ENCODE peak calls at places on chromosomes 1 and 21, in five cellular contexts. C is GM12878, G is K562, R is H1, V is HepG2. S is an unnamed sample.

GRCh38 chr1:111513410-111514020 is 10.1 kb upstream of the ADORA3 start:
- DNase-seq in C (no peak), G (no peak), R (no peak), V (peak; percentile 39), S (no peak)

GRCh38 chr21:45091540-45092322 is 17.4 kb downstream of the ADARB1 start:
- DNase-seq in C (no peak), G (no peak), R (no peak), V (no peak), S (no peak)

GRCh38 chr1:214422137-214422671 is 129.2 kb downstream of the PTPN14 start:
- DNase-seq in C (no peak), G (no peak), R (no peak), V (no peak), S (no peak)

GRCh38 chr1:207762622-207763021 is 10.8 kb downstream of the CD46 start:
- DNase-seq in C (no peak), G (no peak), R (no peak), V (no peak), S (no peak)

GRCh38 chr1:39574646-39575045 is 1.9 kb downstream of the PABPC4 start:
- DNase-seq in C (no peak), G (peak; percentile 17), R (no peak), V (peak; percentile 18), S (no peak)

GRCh38 chr1:1629430-1630190 is 2.4 kb upstream of the MMP23B start:
- DNase-seq in C (no peak), G (peak; percentile 21), R (peak; percentile 76), V (no peak), S (peak; percentile 72)

GRCh38 chr21:42850866-42851391 is 28.4 kb downstream of the WDR4 start:
- DNase-seq in C (no peak), G (peak; percentile 75), R (peak; percentile 91), V (no peak), S (peak; percentile 84)

GRCh38 chr1:54850737-54851136 is 36.3 kb downstream of the DHCR24 start:
- DNase-seq in C (no peak), G (no peak), R (no peak), V (no peak), S (no peak)

GRCh38 chr1:59290173-59290954 is 6.5 kb upstream of the FGGY start:
- DNase-seq in C (no peak), G (peak; percentile 30), R (peak; percentile 58), V (peak; percentile 56), S (peak; percentile 78)
- TF ChIP-seq CREB1 in C (no peak), G (no peak), R (peak; percentile 39), V (no peak), S (no peak)

DNA sequence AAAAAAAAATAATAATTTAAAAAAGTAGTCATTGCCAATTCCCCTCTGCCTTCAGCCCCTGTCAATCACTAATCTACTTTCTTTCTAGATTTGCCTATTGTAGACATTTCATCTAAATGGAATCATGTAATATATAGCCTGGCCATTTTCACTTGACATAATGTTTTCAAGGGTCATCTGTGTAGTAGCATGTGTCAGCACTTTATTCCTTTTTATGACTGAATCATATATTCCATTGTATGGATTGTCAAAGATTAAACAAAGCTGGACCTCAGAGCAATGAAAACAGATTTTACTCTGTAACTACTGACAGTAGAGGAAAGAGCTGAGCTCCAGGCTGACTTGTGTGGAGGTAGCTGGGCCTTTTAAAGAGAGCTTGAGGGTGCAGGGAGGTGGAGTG is 15.9 kb downstream of the VPS13D start:
- DNase-seq in C (no peak), G (no peak), R (no peak), V (no peak), S (no peak)
- H2AFZ ChIP-seq in C (no peak overlapping the region), G (no peak overlapping the region), R (no peak overlapping the region), V (no peak overlapping the region), S (no peak overlapping the region)

GRCh38 chr1:100351095-100351884 is 1.0 kb upstream of the CDC14A start:
- DNase-seq in C (peak; percentile 82), G (peak; percentile 72), R (peak; percentile 93), V (peak; percentile 93), S (peak; percentile 98)
- TF ChIP-seq EZH2 in C (no peak), G (no peak), R (no peak), V (no peak), S (no peak)

GRCh38 chr1:47804127-47804526 is 193.1 kb downstream of the TRABD2B start:
- DNase-seq in C (no peak), G (no peak), R (no peak), V (no peak), S (no peak)
- TF ChIP-seq CREB1 in C (no peak), G (no peak), R (no peak), V (no peak), S (no peak)

DNA sequence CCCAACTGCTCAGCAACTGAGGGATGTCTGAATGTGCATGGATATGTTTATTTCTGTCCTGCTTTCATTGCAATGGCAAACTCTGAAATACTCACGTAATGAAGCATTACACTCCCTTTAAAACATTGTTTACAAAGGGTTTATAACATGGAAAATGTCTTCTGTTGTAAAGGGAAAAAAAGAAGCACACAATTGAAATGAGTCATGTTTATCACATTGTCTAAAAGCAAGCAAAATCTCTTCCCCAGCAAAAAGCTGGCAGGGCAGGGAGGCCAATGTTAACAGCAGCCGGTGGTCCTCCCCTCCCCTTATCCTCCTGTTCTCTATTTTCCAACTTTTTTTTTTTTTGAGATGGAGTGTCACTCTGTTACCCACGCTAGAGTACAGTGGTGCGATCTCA is 3.9 kb upstream of the EFNA1 start:
- DNase-seq in C (no peak), G (no peak), R (no peak), V (no peak), S (no peak)
- H2AFZ ChIP-seq in C (no peak overlapping the region), G (no peak overlapping the region), R (no peak overlapping the region), V (no peak overlapping the region), S (no peak overlapping the region)

GRCh38 chr1:118982816-118983557 is 5.2 kb downstream of the TBX15 start:
- DNase-seq in C (no peak), G (no peak), R (peak; percentile 64), V (no peak), S (peak; percentile 54)

GRCh38 chr1:118984990-118985608 is 3.0 kb downstream of the TBX15 start:
- DNase-seq in C (no peak), G (no peak), R (no peak), V (no peak), S (peak; percentile 40)

GRCh38 chr1:118983558-118984021 is 4.6 kb downstream of the TBX15 start:
- DNase-seq in C (no peak), G (no peak), R (peak; percentile 67), V (no peak), S (peak; percentile 57)

GRCh38 chr1:118985611-118986290 is 2.4 kb downstream of the TBX15 start:
- DNase-seq in C (no peak), G (no peak), R (no peak), V (no peak), S (peak; percentile 43)

DNA sequence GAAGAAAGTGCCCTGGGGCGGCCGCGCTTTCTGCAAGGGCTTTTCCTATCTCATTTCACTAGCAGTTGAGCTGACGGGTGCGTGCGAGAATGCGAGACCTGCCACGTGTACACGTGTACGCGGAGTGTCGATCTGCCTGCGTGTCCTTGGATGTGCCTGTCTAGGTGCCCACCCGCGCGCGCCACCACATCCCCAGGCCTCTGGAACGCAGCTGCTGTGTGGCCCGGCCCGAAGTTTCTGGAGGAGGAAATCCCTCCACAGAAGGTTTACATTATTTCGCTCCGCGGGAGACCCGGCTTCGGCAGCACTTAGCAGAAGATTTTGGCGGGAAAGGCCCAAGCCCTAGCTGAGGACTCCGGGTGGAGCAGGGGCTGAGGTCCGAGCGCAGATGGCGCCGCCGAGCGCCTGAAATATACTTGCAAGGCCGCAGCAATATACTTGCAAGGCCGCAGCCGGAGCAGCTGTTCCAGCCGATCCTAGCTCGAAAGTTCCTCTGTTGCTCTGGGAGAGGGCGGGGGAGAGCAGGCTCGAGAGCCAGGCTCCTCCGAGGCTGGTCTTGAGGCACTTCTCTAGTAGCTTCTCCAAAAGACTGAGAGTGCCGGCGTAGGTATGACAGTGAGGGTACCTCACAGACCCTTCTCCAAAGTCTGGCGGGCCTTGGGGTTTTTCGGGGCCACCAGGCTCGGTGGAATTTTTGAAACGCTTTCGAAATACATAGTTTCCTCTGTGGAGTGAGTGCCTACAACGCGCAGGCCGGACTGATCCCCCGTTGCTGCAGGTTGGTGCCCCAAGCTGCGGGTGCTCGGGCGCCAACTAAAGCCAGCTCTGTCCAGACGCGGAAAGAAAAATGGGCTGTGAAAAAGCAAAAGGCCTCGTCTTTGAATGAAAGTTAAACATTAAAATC is 3.8 kb downstream of the TBX15 start:
- DNase-seq in C (no peak), G (no peak), R (peak; percentile 80), V (no peak), S (peak; percentile 92)
- TF ChIP-seq EZH2 in C (no peak), G (no peak), R (no peak), V (no peak), S (peak; percentile 94)

GRCh38 chr1:163036661-163037060 is 32.5 kb upstream of the RGS4 start:
- DNase-seq in C (no peak), G (no peak), R (no peak), V (no peak), S (no peak)

GRCh38 chr1:163038928-163039327 is 30.2 kb upstream of the RGS4 start:
- DNase-seq in C (no peak), G (no peak), R (no peak), V (no peak), S (no peak)

GRCh38 chr1:163039694-163040093 is 29.5 kb upstream of the RGS4 start:
- DNase-seq in C (no peak), G (no peak), R (no peak), V (no peak), S (no peak)

GRCh38 chr1:163035791-163036249 is 33.3 kb upstream of the RGS4 start:
- DNase-seq in C (no peak), G (no peak), R (no peak), V (no peak), S (no peak)
- TF ChIP-seq CREB1 in C (no peak), G (no peak), R (no peak), V (no peak), S (no peak)

DNA sequence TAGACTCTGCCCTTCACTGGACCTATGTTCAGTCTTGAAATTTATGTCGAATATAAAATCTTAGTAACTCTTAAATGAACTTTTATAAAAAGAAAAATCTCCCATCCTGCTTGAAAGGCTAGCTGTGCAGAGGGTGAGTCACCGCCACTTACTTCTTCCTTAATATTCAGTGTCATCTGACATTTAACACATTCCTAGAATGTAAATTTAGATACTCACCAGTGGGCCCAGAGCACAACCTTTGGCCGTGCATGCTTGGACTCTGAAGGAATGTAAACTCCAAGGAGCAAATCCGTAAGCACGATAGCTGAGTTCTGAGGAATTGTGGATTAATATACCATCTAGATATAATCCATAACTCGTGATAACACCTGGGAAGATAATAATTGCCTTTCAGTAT is 403.3 kb downstream of the KCTD3 start:
- DNase-seq in C (no peak), G (no peak), R (no peak), V (no peak), S (no peak)
- H2AFZ ChIP-seq in C (no peak overlapping the region), G (no peak overlapping the region), R (no peak overlapping the region), V (no peak overlapping the region), S (no peak overlapping the region)

S was measured in GM23338.